ENCODE peak calls at places on chromosomes 12 and 14, in six cellular contexts. X, Q, G, F, Y and O are unnamed samples.
A peak's percentile ranks its signal among the peaks of the same experiment; 100 is the strongest.

GRCh38 chr14:71698027-71698426 is 234.2 kb upstream of the RGS6 start:
- DNase-seq in X (no peak), Q (no peak), G (no peak), F (no peak), Y (no peak), O (no peak)

GRCh38 chr14:54370323-54371125 is 26.3 kb upstream of the CDKN3 start:
- DNase-seq in X (no peak), Q (no peak), G (no peak), F (no peak), Y (no peak), O (no peak)

GRCh38 chr14:106039400-106039799 is 513.0 kb downstream of the TMEM121 start:
- DNase-seq in X (no peak), Q (no peak), G (no peak), F (no peak), Y (no peak), O (no peak)

GRCh38 chr12:111759991-111760390 is 6.7 kb upstream of the ALDH2 start:
- DNase-seq in X (no peak), Q (no peak), G (no peak), F (no peak), Y (no peak), O (no peak)

GRCh38 chr12:25249951-25250738 is 584 bp downstream of the KRAS start:
- DNase-seq in X (no peak), Q (peak; percentile 55), G (peak; percentile 58), F (peak; percentile 52), Y (peak; percentile 76), O (peak; percentile 40)

GRCh38 chr14:102138935-102139247 is 806 bp upstream of the WDR20 start:
- DNase-seq in X (no peak), Q (no peak), G (no peak), F (peak; percentile 17), Y (no peak), O (peak; percentile 28)

GRCh38 chr14:69931960-69932359 is 52.7 kb downstream of the SMOC1 start:
- DNase-seq in X (no peak), Q (no peak), G (no peak), F (no peak), Y (no peak), O (no peak)

GRCh38 chr12:104201238-104202001 is 14.2 kb upstream of the TXNRD1 start:
- DNase-seq in X (peak; percentile 55), Q (peak; percentile 63), G (peak; percentile 77), F (peak; percentile 51), Y (no peak), O (no peak)

GRCh38 chr14:49992901-49993335 is 100.0 kb downstream of the ARF6 start:
- DNase-seq in X (no peak), Q (no peak), G (no peak), F (no peak), Y (no peak), O (no peak)

GRCh38 chr12:77033658-77034164 is 31.7 kb downstream of the E2F7 start:
- DNase-seq in X (no peak), Q (no peak), G (no peak), F (no peak), Y (no peak), O (no peak)

GRCh38 chr12:54300267-54300731 is 516 bp downstream of the NFE2 start:
- DNase-seq in X (no peak), Q (no peak), G (no peak), F (no peak), Y (no peak), O (no peak)

GRCh38 chr14:93142854-93143652 is 27.3 kb upstream of the ITPK1 start:
- DNase-seq in X (no peak), Q (no peak), G (no peak), F (no peak), Y (no peak), O (no peak)

GRCh38 chr12:113808095-113808951 is 157.8 kb downstream of the RBM19 start:
- DNase-seq in X (no peak), Q (peak; percentile 22), G (no peak), F (no peak), Y (no peak), O (no peak)

GRCh38 chr14:75303415-75303814 is 24.8 kb downstream of the FOS start:
- DNase-seq in X (no peak), Q (peak; percentile 82), G (peak; percentile 83), F (peak; percentile 80), Y (peak; percentile 79), O (no peak)

GRCh38 chr12:64273527-64274403 is 51.7 kb upstream of the KICS2 start:
- DNase-seq in X (no peak), Q (no peak), G (peak; percentile 64), F (no peak), Y (no peak), O (no peak)

GRCh38 chr14:72887514-72887913 is 6.4 kb downstream of the DPF3 start:
- DNase-seq in X (no peak), Q (no peak), G (no peak), F (no peak), Y (no peak), O (no peak)

GRCh38 chr14:53848851-53849250 is 107.8 kb downstream of the BMP4 start:
- DNase-seq in X (no peak), Q (no peak), G (no peak), F (no peak), Y (no peak), O (no peak)

GRCh38 chr14:58560208-58560607 is 77.6 kb upstream of the DACT1 start:
- DNase-seq in X (no peak), Q (peak; percentile 69), G (no peak), F (no peak), Y (no peak), O (no peak)

GRCh38 chr12:108424026-108424425 is 84.9 kb upstream of the CMKLR1 start:
- DNase-seq in X (no peak), Q (no peak), G (no peak), F (no peak), Y (no peak), O (no peak)

GRCh38 chr12:107593713-107594381 is 91.8 kb upstream of the PWP1 start:
- DNase-seq in X (no peak), Q (no peak), G (no peak), F (no peak), Y (no peak), O (no peak)

GRCh38 chr12:18632848-18633247 is 105.0 kb downstream of the PLCZ1 start:
- DNase-seq in X (no peak), Q (no peak), G (no peak), F (no peak), Y (no peak), O (no peak)

GRCh38 chr12:12979151-12979550 is 20.9 kb downstream of the HEBP1 start:
- DNase-seq in X (no peak), Q (no peak), G (no peak), F (no peak), Y (no peak), O (no peak)

GRCh38 chr12:38139456-38139855 is 177.1 kb upstream of the ALG10B start:
- DNase-seq in X (no peak), Q (no peak), G (no peak), F (no peak), Y (no peak), O (no peak)

GRCh38 chr12:66746489-66747201 is 67.8 kb upstream of the GRIP1 start:
- DNase-seq in X (no peak), Q (no peak), G (no peak), F (no peak), Y (no peak), O (no peak)
- H3K4me3 ChIP-seq in X (no peak overlapping the region), Q (no peak overlapping the region), G (no peak overlapping the region), F (no peak overlapping the region), Y (no peak overlapping the region), O (no peak overlapping the region)

GRCh38 chr12:128797119-128798118 is 26.3 kb downstream of the SLC15A4 start:
- DNase-seq in X (peak; percentile 33), Q (no peak), G (peak; percentile 57), F (peak; percentile 2), Y (no peak), O (no peak)

GRCh38 chr12:128795530-128796361 is 28.0 kb downstream of the SLC15A4 start:
- DNase-seq in X (no peak), Q (no peak), G (no peak), F (peak; percentile 4), Y (no peak), O (no peak)

GRCh38 chr12:128796439-128797118 is 27.2 kb downstream of the SLC15A4 start:
- DNase-seq in X (no peak), Q (no peak), G (no peak), F (peak; percentile 2), Y (no peak), O (no peak)

GRCh38 chr12:128800606-128801005 is 23.2 kb downstream of the SLC15A4 start:
- DNase-seq in X (no peak), Q (no peak), G (no peak), F (no peak), Y (no peak), O (no peak)

DNA sequence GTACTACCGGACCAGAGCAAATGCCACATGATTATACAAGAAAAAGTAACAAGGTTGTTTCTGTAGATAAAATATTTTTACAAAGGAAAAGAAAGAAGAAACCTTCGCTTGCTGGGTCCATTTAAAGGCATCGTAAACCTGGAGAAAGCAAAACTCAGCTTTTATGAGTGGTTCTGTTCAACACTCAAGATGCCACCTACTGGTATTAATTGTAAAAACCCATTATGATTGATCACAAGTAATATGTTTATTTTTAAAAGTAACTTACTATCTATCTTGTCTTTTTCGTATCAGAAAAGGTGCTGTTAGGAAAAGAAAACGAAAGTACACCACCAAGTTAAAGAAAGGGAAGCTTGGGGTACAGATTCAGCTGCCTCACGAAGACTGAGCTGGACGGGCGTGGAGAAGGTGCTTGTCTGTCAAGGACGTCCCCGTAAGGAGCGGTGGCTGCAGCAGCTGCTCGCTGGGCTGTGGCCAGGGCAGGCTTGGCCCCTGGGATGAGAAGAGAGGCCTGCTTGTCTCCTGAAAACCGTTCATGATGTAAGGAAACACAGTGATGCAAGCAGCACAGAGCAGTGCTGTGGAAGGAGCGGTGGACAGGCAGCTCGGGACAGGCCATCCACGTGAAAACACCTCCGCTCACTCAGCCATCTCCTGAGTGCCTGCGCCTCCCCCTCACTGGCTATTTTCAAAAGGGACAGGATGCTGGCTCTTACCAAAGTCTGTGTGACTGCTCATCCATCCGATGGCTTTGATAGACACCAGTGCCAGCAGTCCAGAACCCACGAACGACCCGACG is 25.0 kb downstream of the SLC15A4 start:
- DNase-seq in X (no peak), Q (no peak), G (no peak), F (peak; percentile 8), Y (no peak), O (no peak)
- TF ChIP-seq CTCF in X (peak; percentile 25), Q (peak; percentile 10), G (peak; percentile 35), F (no peak), Y (no peak), O (peak; percentile 31)

DNA sequence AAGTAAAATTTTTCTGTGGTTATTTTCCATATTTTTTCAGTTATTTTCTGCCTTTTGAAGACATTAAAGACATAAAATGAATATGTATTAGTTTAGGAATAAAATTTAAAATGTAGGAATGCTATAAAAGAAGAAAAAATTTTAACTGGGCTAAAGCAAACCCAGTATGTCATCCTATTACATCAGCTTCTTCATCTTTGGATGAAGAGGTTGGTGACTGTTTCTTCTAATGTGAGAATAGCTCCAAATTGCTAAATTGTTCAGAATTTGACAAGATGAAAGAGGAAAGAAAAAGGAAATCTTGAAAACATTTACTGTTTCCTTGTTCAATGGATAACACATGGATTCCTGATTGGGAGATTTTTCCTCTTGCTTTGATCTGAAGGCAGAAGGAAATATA is 52.7 kb upstream of the PZP start:
- DNase-seq in X (no peak), Q (no peak), G (no peak), F (no peak), Y (no peak), O (no peak)
- H3K4me3 ChIP-seq in X (no peak overlapping the region), Q (no peak overlapping the region), G (no peak overlapping the region), F (no peak overlapping the region), Y (no peak overlapping the region), O (no peak overlapping the region)

DNA sequence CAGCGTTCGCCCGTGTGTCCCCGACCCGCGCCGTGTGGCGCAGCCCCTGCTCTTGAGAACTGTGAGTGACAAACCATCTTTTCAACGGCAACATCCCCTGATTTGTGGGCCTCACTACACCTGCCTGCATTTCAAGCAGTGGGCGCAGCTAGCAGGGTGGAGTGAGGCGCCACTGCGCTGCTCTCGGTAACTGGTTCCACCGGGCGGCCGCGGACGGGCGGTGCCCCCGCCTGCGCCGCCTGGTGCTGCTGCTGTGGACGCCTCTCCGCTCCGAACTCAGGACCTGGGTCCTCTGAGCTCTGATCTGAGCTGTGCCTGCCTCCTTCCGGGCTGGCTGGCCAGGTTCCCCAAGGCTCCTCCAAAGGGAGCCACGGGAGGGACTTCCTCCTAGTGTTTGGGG is 5.9 kb upstream of the DEGS2 start:
- DNase-seq in X (no peak), Q (peak; percentile 24), G (no peak), F (no peak), Y (peak; percentile 41), O (no peak)
- TF ChIP-seq CTCF in X (no peak), Q (peak; percentile 12), G (peak; percentile 4), F (no peak), Y (no peak), O (no peak)